ENCODE peak calls at places on chromosomes 16 and 17, in eight cellular contexts. One of them, this sample, is unnamed.
A peak's percentile ranks its signal among the peaks of the same experiment; 100 is the strongest.

GRCh38 chr17:80035937-80036714 is at the start of gene CCDC40:
- DNase-seq in adrenal gland: peak; percentile 88
- DNase-seq in heart left ventricle: peak; percentile 92
- DNase-seq in effector memory CD4-positive, alpha-beta T cell: peak; percentile 75
- DNase-seq in CD4-positive, alpha-beta T cell: peak; percentile 76
- DNase-seq in SJCRH30: peak; percentile 92
- DNase-seq in breast epithelium: peak; percentile 83
- DNase-seq in AG04450: no peak
- DNase-seq in this sample: no peak

GRCh38 chr16:88061346-88062110 is 110.3 kb downstream of the BANP start:
- DNase-seq in CD4-positive, alpha-beta T cell: no peak
- DNase-seq in AG04450: no peak
- DNase-seq in breast epithelium: no peak
- DNase-seq in heart left ventricle: no peak
- DNase-seq in effector memory CD4-positive, alpha-beta T cell: no peak
- DNase-seq in adrenal gland: no peak
- DNase-seq in SJCRH30: no peak
- DNase-seq in this sample: no peak

GRCh38 chr16:88634141-88634993 is 4.0 kb upstream of the IL17C start:
- DNase-seq in CD4-positive, alpha-beta T cell: no peak
- DNase-seq in AG04450: no peak
- DNase-seq in effector memory CD4-positive, alpha-beta T cell: peak; percentile 30
- DNase-seq in breast epithelium: no peak
- DNase-seq in heart left ventricle: peak; percentile 59
- DNase-seq in adrenal gland: peak; percentile 34
- DNase-seq in SJCRH30: no peak
- DNase-seq in this sample: no peak

GRCh38 chr17:81489986-81490598 is 22.5 kb downstream of the ACTG1 start:
- DNase-seq in AG04450: no peak
- DNase-seq in SJCRH30: no peak
- DNase-seq in effector memory CD4-positive, alpha-beta T cell: no peak
- DNase-seq in heart left ventricle: no peak
- DNase-seq in breast epithelium: no peak
- DNase-seq in adrenal gland: no peak
- DNase-seq in CD4-positive, alpha-beta T cell: no peak
- DNase-seq in this sample: no peak

GRCh38 chr17:7219812-7220592 is at the start of the genes ACADVL and DLG4:
- DNase-seq in CD4-positive, alpha-beta T cell: peak; percentile 60
- DNase-seq in effector memory CD4-positive, alpha-beta T cell: peak; percentile 61
- DNase-seq in breast epithelium: peak; percentile 96
- DNase-seq in AG04450: peak; percentile 74
- DNase-seq in heart left ventricle: peak; percentile 97
- DNase-seq in adrenal gland: peak; percentile 94
- DNase-seq in SJCRH30: peak; percentile 86
- DNase-seq in this sample: peak; percentile 91

GRCh38 chr16:89331371-89332109 is 114.0 kb downstream of the ZNF778 start:
- DNase-seq in AG04450: no peak
- DNase-seq in CD4-positive, alpha-beta T cell: no peak
- DNase-seq in heart left ventricle: no peak
- DNase-seq in adrenal gland: no peak
- DNase-seq in breast epithelium: no peak
- DNase-seq in SJCRH30: no peak
- DNase-seq in effector memory CD4-positive, alpha-beta T cell: no peak
- DNase-seq in this sample: no peak

GRCh38 chr16:89902980-89903379 is 15.7 kb upstream of the MC1R start:
- DNase-seq in breast epithelium: no peak
- DNase-seq in heart left ventricle: peak; percentile 45
- DNase-seq in CD4-positive, alpha-beta T cell: no peak
- DNase-seq in AG04450: no peak
- DNase-seq in SJCRH30: no peak
- DNase-seq in adrenal gland: no peak
- DNase-seq in effector memory CD4-positive, alpha-beta T cell: no peak
- DNase-seq in this sample: no peak

GRCh38 chr16:67857547-67858233 is 10.2 kb upstream of the CENPT start:
- DNase-seq in AG04450: peak; percentile 48
- DNase-seq in SJCRH30: no peak
- DNase-seq in CD4-positive, alpha-beta T cell: peak; percentile 30
- DNase-seq in effector memory CD4-positive, alpha-beta T cell: peak; percentile 46
- DNase-seq in heart left ventricle: peak; percentile 78
- DNase-seq in breast epithelium: peak; percentile 84
- DNase-seq in adrenal gland: peak; percentile 90
- DNase-seq in this sample: peak; percentile 95

GRCh38 chr16:85983064-85983463 is 84.1 kb downstream of the IRF8 start:
- DNase-seq in AG04450: no peak
- DNase-seq in breast epithelium: no peak
- DNase-seq in adrenal gland: no peak
- DNase-seq in heart left ventricle: no peak
- DNase-seq in SJCRH30: no peak
- DNase-seq in effector memory CD4-positive, alpha-beta T cell: no peak
- DNase-seq in CD4-positive, alpha-beta T cell: no peak
- DNase-seq in this sample: no peak

GRCh38 chr17:81254955-81255717 is 16.0 kb downstream of the NDUFAF8 start:
- DNase-seq in effector memory CD4-positive, alpha-beta T cell: no peak
- DNase-seq in CD4-positive, alpha-beta T cell: no peak
- DNase-seq in SJCRH30: peak; percentile 99
- DNase-seq in heart left ventricle: peak; percentile 94
- DNase-seq in AG04450: peak; percentile 54
- DNase-seq in adrenal gland: peak; percentile 50
- DNase-seq in breast epithelium: peak; percentile 81
- DNase-seq in this sample: no peak

GRCh38 chr16:67562526-67562917 is at the start of gene CTCF:
- DNase-seq in heart left ventricle: peak; percentile 89
- DNase-seq in SJCRH30: peak; percentile 71
- DNase-seq in effector memory CD4-positive, alpha-beta T cell: peak; percentile 82
- DNase-seq in adrenal gland: peak; percentile 83
- DNase-seq in CD4-positive, alpha-beta T cell: peak; percentile 77
- DNase-seq in AG04450: no peak
- DNase-seq in breast epithelium: peak; percentile 80
- DNase-seq in this sample: no peak

GRCh38 chr17:45852535-45853297 is 8.0 kb downstream of the SPPL2C start:
- DNase-seq in adrenal gland: peak; percentile 75
- DNase-seq in effector memory CD4-positive, alpha-beta T cell: peak; percentile 47
- DNase-seq in heart left ventricle: peak; percentile 48
- DNase-seq in SJCRH30: peak; percentile 79
- DNase-seq in CD4-positive, alpha-beta T cell: peak; percentile 48
- DNase-seq in breast epithelium: no peak
- DNase-seq in AG04450: peak; percentile 23
- DNase-seq in this sample: no peak

GRCh38 chr17:50155115-50155819 is 4.8 kb upstream of the PPP1R9B start:
- DNase-seq in adrenal gland: peak; percentile 81
- DNase-seq in SJCRH30: no peak
- DNase-seq in AG04450: no peak
- DNase-seq in effector memory CD4-positive, alpha-beta T cell: no peak
- DNase-seq in CD4-positive, alpha-beta T cell: no peak
- DNase-seq in heart left ventricle: peak; percentile 59
- DNase-seq in breast epithelium: no peak
- DNase-seq in this sample: no peak

GRCh38 chr17:9912146-9913099 is 7.4 kb upstream of the RCVRN start:
- DNase-seq in heart left ventricle: no peak
- DNase-seq in effector memory CD4-positive, alpha-beta T cell: no peak
- DNase-seq in SJCRH30: no peak
- DNase-seq in breast epithelium: no peak
- DNase-seq in CD4-positive, alpha-beta T cell: no peak
- DNase-seq in adrenal gland: no peak
- DNase-seq in AG04450: no peak
- DNase-seq in this sample: no peak

GRCh38 chr17:30961213-30962188 is 9.3 kb upstream of the RNF135 start:
- DNase-seq in AG04450: no peak
- DNase-seq in CD4-positive, alpha-beta T cell: no peak
- DNase-seq in SJCRH30: no peak
- DNase-seq in breast epithelium: no peak
- DNase-seq in adrenal gland: no peak
- DNase-seq in effector memory CD4-positive, alpha-beta T cell: no peak
- DNase-seq in heart left ventricle: no peak
- DNase-seq in this sample: no peak

GRCh38 chr17:62322313-62322712 is 58.0 kb upstream of the EFCAB3 start:
- DNase-seq in CD4-positive, alpha-beta T cell: no peak
- DNase-seq in breast epithelium: no peak
- DNase-seq in heart left ventricle: no peak
- DNase-seq in SJCRH30: no peak
- DNase-seq in adrenal gland: no peak
- DNase-seq in effector memory CD4-positive, alpha-beta T cell: no peak
- DNase-seq in AG04450: no peak
- DNase-seq in this sample: no peak

GRCh38 chr17:78839762-78840529 is 668 bp downstream of the USP36 start:
- DNase-seq in effector memory CD4-positive, alpha-beta T cell: peak; percentile 43
- DNase-seq in SJCRH30: peak; percentile 54
- DNase-seq in AG04450: no peak
- DNase-seq in adrenal gland: peak; percentile 65
- DNase-seq in breast epithelium: no peak
- DNase-seq in CD4-positive, alpha-beta T cell: peak; percentile 46
- DNase-seq in heart left ventricle: peak; percentile 42
- DNase-seq in this sample: no peak

GRCh38 chr16:89586853-89587252 is 11.3 kb downstream of the CPNE7 start:
- DNase-seq in adrenal gland: peak; percentile 42
- DNase-seq in AG04450: no peak
- DNase-seq in heart left ventricle: no peak
- DNase-seq in effector memory CD4-positive, alpha-beta T cell: no peak
- DNase-seq in CD4-positive, alpha-beta T cell: no peak
- DNase-seq in SJCRH30: no peak
- DNase-seq in breast epithelium: no peak
- DNase-seq in this sample: no peak

GRCh38 chr16:86740817-86741799 is 162.8 kb downstream of the FOXL1 start:
- DNase-seq in adrenal gland: peak; percentile 43
- DNase-seq in heart left ventricle: peak; percentile 80
- DNase-seq in SJCRH30: peak; percentile 82
- DNase-seq in breast epithelium: no peak
- DNase-seq in CD4-positive, alpha-beta T cell: no peak
- DNase-seq in effector memory CD4-positive, alpha-beta T cell: no peak
- DNase-seq in AG04450: no peak
- DNase-seq in this sample: no peak

GRCh38 chr16:47687694-47688093 is 226.6 kb downstream of the PHKB start:
- DNase-seq in breast epithelium: no peak
- DNase-seq in SJCRH30: no peak
- DNase-seq in adrenal gland: no peak
- DNase-seq in AG04450: no peak
- DNase-seq in effector memory CD4-positive, alpha-beta T cell: no peak
- DNase-seq in heart left ventricle: no peak
- DNase-seq in CD4-positive, alpha-beta T cell: no peak
- DNase-seq in this sample: no peak

DNA sequence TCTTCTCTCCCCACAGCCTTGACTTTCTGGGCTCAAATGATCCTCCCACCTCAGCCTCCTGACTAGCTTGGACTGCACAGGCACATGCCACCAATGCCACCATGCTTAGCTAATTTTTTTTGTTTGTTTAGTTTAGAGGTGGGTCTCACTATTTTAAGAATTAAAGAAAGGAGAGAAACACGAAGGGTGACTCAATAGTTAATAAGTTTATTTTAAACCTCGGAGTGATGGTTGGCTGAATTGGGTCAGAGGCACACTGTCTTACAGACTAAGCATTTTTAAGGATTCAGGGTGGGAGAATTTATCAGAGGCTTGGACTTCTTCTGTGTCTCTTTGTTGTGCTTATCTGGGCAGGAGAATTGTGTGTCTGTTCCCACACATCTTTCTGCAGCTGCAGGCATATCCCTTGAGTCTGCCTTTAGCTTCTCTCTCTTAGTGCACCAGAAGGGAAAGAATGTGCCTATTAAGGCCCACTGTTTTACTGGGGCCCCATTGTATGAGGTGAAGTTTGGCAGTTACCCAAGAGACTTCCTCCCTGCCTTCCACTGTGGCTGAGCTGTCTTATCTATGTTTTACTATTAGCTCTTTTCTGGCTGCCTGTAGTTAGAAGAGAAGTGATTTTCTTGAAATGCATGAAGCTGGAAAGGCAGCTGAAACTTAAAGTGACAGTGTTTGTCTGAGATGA is 2172.0 kb downstream of the TP53TG3F start:
- DNase-seq in heart left ventricle: no peak
- DNase-seq in AG04450: no peak
- DNase-seq in breast epithelium: no peak
- DNase-seq in effector memory CD4-positive, alpha-beta T cell: no peak
- DNase-seq in SJCRH30: no peak
- DNase-seq in adrenal gland: no peak
- DNase-seq in CD4-positive, alpha-beta T cell: no peak
- DNase-seq in this sample: peak; percentile 37
- H3K9me3 ChIP-seq in heart left ventricle: peaks cover 5% of the 10 kb centered on the region
- H3K9me3 ChIP-seq in AG04450: peaks cover 11% of the 10 kb centered on the region
- H3K9me3 ChIP-seq in breast epithelium: no peaks in the 10 kb centered on the region
- H3K9me3 ChIP-seq in effector memory CD4-positive, alpha-beta T cell: peaks cover 4% of the 10 kb centered on the region
- H3K9me3 ChIP-seq in SJCRH30: no peaks in the 10 kb centered on the region
- H3K9me3 ChIP-seq in adrenal gland: no peaks in the 10 kb centered on the region
- H3K9me3 ChIP-seq in CD4-positive, alpha-beta T cell: peaks cover 28% of the 10 kb centered on the region
- H3K9me3 ChIP-seq in this sample: no peaks in the 10 kb centered on the region

GRCh38 chr16:35737076-35737475 is 2277.7 kb downstream of the TP53TG3F start:
- DNase-seq in effector memory CD4-positive, alpha-beta T cell: no peak
- DNase-seq in CD4-positive, alpha-beta T cell: no peak
- DNase-seq in AG04450: no peak
- DNase-seq in breast epithelium: no peak
- DNase-seq in heart left ventricle: no peak
- DNase-seq in SJCRH30: no peak
- DNase-seq in adrenal gland: no peak
- DNase-seq in this sample: no peak
- H3K9me3 ChIP-seq in effector memory CD4-positive, alpha-beta T cell: peaks cover 16% of the 10 kb centered on the region
- H3K9me3 ChIP-seq in CD4-positive, alpha-beta T cell: peaks cover 28% of the 10 kb centered on the region
- H3K9me3 ChIP-seq in AG04450: peaks cover 34% of the 10 kb centered on the region
- H3K9me3 ChIP-seq in breast epithelium: peaks cover 29% of the 10 kb centered on the region
- H3K9me3 ChIP-seq in heart left ventricle: no peaks in the 10 kb centered on the region
- H3K9me3 ChIP-seq in SJCRH30: no peaks in the 10 kb centered on the region
- H3K9me3 ChIP-seq in adrenal gland: no peaks in the 10 kb centered on the region
- H3K9me3 ChIP-seq in this sample: no peaks in the 10 kb centered on the region

GRCh38 chr16:75148311-75149195 is at the start of gene ZFP1:
- DNase-seq in AG04450: peak; percentile 74
- DNase-seq in adrenal gland: peak; percentile 97
- DNase-seq in effector memory CD4-positive, alpha-beta T cell: peak; percentile 90
- DNase-seq in breast epithelium: peak; percentile 95
- DNase-seq in SJCRH30: peak; percentile 94
- DNase-seq in heart left ventricle: peak; percentile 98
- DNase-seq in CD4-positive, alpha-beta T cell: peak; percentile 91
- DNase-seq in this sample: no peak
- H3K9me3 ChIP-seq in AG04450: peaks cover 13% of the 10 kb centered on the region
- H3K9me3 ChIP-seq in adrenal gland: peaks cover 9% of the 10 kb centered on the region
- H3K9me3 ChIP-seq in effector memory CD4-positive, alpha-beta T cell: peaks cover 8% of the 10 kb centered on the region
- H3K9me3 ChIP-seq in breast epithelium: peaks cover 22% of the 10 kb centered on the region
- H3K9me3 ChIP-seq in SJCRH30: no peaks in the 10 kb centered on the region
- H3K9me3 ChIP-seq in heart left ventricle: peaks cover 32% of the 10 kb centered on the region
- H3K9me3 ChIP-seq in CD4-positive, alpha-beta T cell: peaks cover 14% of the 10 kb centered on the region
- H3K9me3 ChIP-seq in this sample: peaks cover 8% of the 10 kb centered on the region

GRCh38 chr17:83185023-83186002 is 105.9 kb downstream of the METRNL start:
- DNase-seq in AG04450: no peak
- DNase-seq in SJCRH30: no peak
- DNase-seq in adrenal gland: no peak
- DNase-seq in heart left ventricle: no peak
- DNase-seq in breast epithelium: peak; percentile 42
- DNase-seq in effector memory CD4-positive, alpha-beta T cell: no peak
- DNase-seq in CD4-positive, alpha-beta T cell: no peak
- DNase-seq in this sample: peak; percentile 67

GRCh38 chr17:83183951-83184506 is 104.6 kb downstream of the METRNL start:
- DNase-seq in CD4-positive, alpha-beta T cell: no peak
- DNase-seq in AG04450: no peak
- DNase-seq in SJCRH30: no peak
- DNase-seq in heart left ventricle: no peak
- DNase-seq in adrenal gland: no peak
- DNase-seq in effector memory CD4-positive, alpha-beta T cell: no peak
- DNase-seq in breast epithelium: peak; percentile 40
- DNase-seq in this sample: peak; percentile 82

GRCh38 chr17:83187782-83188311 is 108.4 kb downstream of the METRNL start:
- DNase-seq in effector memory CD4-positive, alpha-beta T cell: no peak
- DNase-seq in SJCRH30: no peak
- DNase-seq in adrenal gland: no peak
- DNase-seq in heart left ventricle: no peak
- DNase-seq in breast epithelium: no peak
- DNase-seq in CD4-positive, alpha-beta T cell: no peak
- DNase-seq in AG04450: no peak
- DNase-seq in this sample: no peak

GRCh38 chr17:83186751-83187421 is 107.5 kb downstream of the METRNL start:
- DNase-seq in effector memory CD4-positive, alpha-beta T cell: no peak
- DNase-seq in breast epithelium: peak; percentile 12
- DNase-seq in adrenal gland: no peak
- DNase-seq in SJCRH30: no peak
- DNase-seq in AG04450: no peak
- DNase-seq in heart left ventricle: no peak
- DNase-seq in CD4-positive, alpha-beta T cell: no peak
- DNase-seq in this sample: peak; percentile 72

GRCh38 chr17:83186226-83186625 is 106.8 kb downstream of the METRNL start:
- DNase-seq in CD4-positive, alpha-beta T cell: no peak
- DNase-seq in adrenal gland: no peak
- DNase-seq in AG04450: no peak
- DNase-seq in SJCRH30: peak; percentile 61
- DNase-seq in breast epithelium: peak; percentile 34
- DNase-seq in effector memory CD4-positive, alpha-beta T cell: no peak
- DNase-seq in heart left ventricle: no peak
- DNase-seq in this sample: peak; percentile 81
- H3K9me3 ChIP-seq in CD4-positive, alpha-beta T cell: no peaks in the 10 kb centered on the region
- H3K9me3 ChIP-seq in adrenal gland: no peaks in the 10 kb centered on the region
- H3K9me3 ChIP-seq in AG04450: peaks cover 18% of the 10 kb centered on the region
- H3K9me3 ChIP-seq in SJCRH30: peaks cover 11% of the 10 kb centered on the region
- H3K9me3 ChIP-seq in breast epithelium: peaks cover 6% of the 10 kb centered on the region
- H3K9me3 ChIP-seq in effector memory CD4-positive, alpha-beta T cell: no peaks in the 10 kb centered on the region
- H3K9me3 ChIP-seq in heart left ventricle: peaks cover 7% of the 10 kb centered on the region
- H3K9me3 ChIP-seq in this sample: no peaks in the 10 kb centered on the region